ENCODE peak calls at places on chromosomes 2 and 18, in four cellular contexts. E is activated CD8-positive, alpha-beta memory T cell treated with anti-CD3 and anti-CD28 coated beads for 48 hours; X is NCI-H2107; K is stimulated activated CD4-positive, alpha-beta T cell treated with anti-CD3 and anti-CD28 coated beads, Interleukin-15, amount 100 ng/mL, for 1 hour. T is an unnamed sample.

GRCh38 chr2:112686348-112687217 is 34.2 kb upstream of the NT5DC4 start:
- DNase-seq in K (no peak), X (no peak), E (no peak), T (no peak)

GRCh38 chr2:151730242-151730975 is 3.9 kb downstream of the NEB start:
- DNase-seq in K (no peak), E (no peak), X (no peak), T (no peak)

GRCh38 chr2:224190871-224191270 is 151.8 kb upstream of the SERPINE2 start:
- DNase-seq in E (no peak), X (no peak), K (no peak), T (no peak)

GRCh38 chr2:229370484-229370883 is 99.4 kb upstream of the PID1 start:
- DNase-seq in X (no peak), K (no peak), E (no peak), T (no peak)

GRCh38 chr2:145724499-145724898 is 1204.6 kb upstream of the ZEB2 start:
- DNase-seq in E (no peak), X (no peak), K (no peak), T (no peak)

GRCh38 chr2:173596226-173596625 is 241.6 kb downstream of the CDCA7 start:
- DNase-seq in E (no peak), X (no peak), K (no peak), T (no peak)

GRCh38 chr18:10322408-10322807 is 132.0 kb upstream of the APCDD1 start:
- DNase-seq in K (no peak), X (no peak), E (no peak), T (no peak)

GRCh38 chr2:68632026-68632425 is 11.4 kb upstream of the PROKR1 start:
- DNase-seq in E (no peak), X (no peak), K (no peak), T (no peak)

GRCh38 chr2:145631561-145631960 is 1111.6 kb upstream of the ZEB2 start:
- DNase-seq in E (no peak), K (no peak), X (no peak), T (no peak)

GRCh38 chr2:41872646-41873045 is 175.2 kb upstream of the PKDCC start:
- DNase-seq in E (no peak), K (no peak), X (no peak), T (no peak)

GRCh38 chr18:34083910-34084309 is 140.8 kb downstream of the NOL4 start:
- DNase-seq in E (no peak), X (no peak), K (no peak), T (no peak)

GRCh38 chr2:189798312-189799029 is 14.2 kb downstream of the PMS1 start:
- DNase-seq in X (no peak), K (no peak), E (no peak), T (no peak)

GRCh38 chr2:31987454-31987853 is 23.4 kb downstream of the MEMO1 start:
- DNase-seq in K (no peak), E (no peak), X (no peak), T (no peak)

GRCh38 chr2:175450029-175450428 is 268.5 kb upstream of the ATP5MC3 start:
- DNase-seq in E (no peak), X (no peak), K (no peak), T (no peak)

GRCh38 chr2:25797607-25798488 is 80.4 kb downstream of the ASXL2 start:
- DNase-seq in E (no peak), K (no peak), X (no peak), T (no peak)

GRCh38 chr18:43830905-43831304 is 553.6 kb upstream of the SYT4 start:
- DNase-seq in K (no peak), E (no peak), X (peak; percentile 23), T (no peak)

GRCh38 chr18:58212274-58212673 is 168.2 kb downstream of the NEDD4L start:
- DNase-seq in K (no peak), X (no peak), E (no peak), T (no peak)

GRCh38 chr2:30385327-30385726 is 61.7 kb upstream of the LCLAT1 start:
- DNase-seq in K (no peak), E (no peak), X (no peak), T (no peak)

GRCh38 chr2:48435909-48436308 is 94.0 kb upstream of the STON1 start:
- DNase-seq in E (no peak), K (no peak), X (no peak), T (no peak)

GRCh38 chr2:127104166-127104660 is 2.7 kb downstream of the BIN1 start:
- DNase-seq in K (no peak), X (no peak), E (no peak), T (no peak)

GRCh38 chr2:53594586-53594918 is 173.1 kb upstream of the CHAC2 start:
- DNase-seq in E (no peak), K (no peak), X (no peak), T (no peak)

GRCh38 chr2:240469239-240469636 is 33.8 kb downstream of the GPC1 start:
- DNase-seq in K (no peak), X (no peak), E (no peak), T (no peak)

GRCh38 chr2:221501210-221501882 is 70.8 kb downstream of the EPHA4 start:
- DNase-seq in X (no peak), E (no peak), K (no peak), T (no peak)

GRCh38 chr2:64840419-64840818 is 148.8 kb upstream of the SLC1A4 start:
- DNase-seq in E (no peak), K (no peak), X (no peak), T (no peak)

GRCh38 chr2:28312307-28313278 is 80.1 kb upstream of the FOSL2 start:
- DNase-seq in E (no peak), K (no peak), X (no peak), T (no peak)

GRCh38 chr18:23826850-23827620 is 137.8 kb downstream of the LAMA3 start:
- DNase-seq in E (no peak), X (no peak), K (no peak), T (no peak)

GRCh38 chr2:133326651-133327397 is 241.4 kb downstream of the NCKAP5 start:
- DNase-seq in K (no peak), X (no peak), E (no peak), T (no peak)

GRCh38 chr18:32296851-32297250 is 107.0 kb downstream of the MEP1B start:
- DNase-seq in E (no peak), X (no peak), K (no peak), T (no peak)

GRCh38 chr2:179562330-179562885 is 297.8 kb upstream of the SESTD1 start:
- DNase-seq in X (peak; percentile 53), K (no peak), E (no peak), T (no peak)

GRCh38 chr2:16137080-16137755 is 196.9 kb downstream of the MYCN start:
- DNase-seq in X (no peak), E (no peak), K (no peak), T (no peak)

GRCh38 chr2:15177103-15177502 is 384.0 kb downstream of the NBAS start:
- DNase-seq in X (no peak), E (no peak), K (peak; percentile 25), T (peak; percentile 66)

GRCh38 chr2:96683972-96684820 is 41.6 kb downstream of the FER1L5 start:
- DNase-seq in E (no peak), K (no peak), X (no peak), T (no peak)

GRCh38 chr18:59853380-59853779 is 46.4 kb upstream of the PMAIP1 start:
- DNase-seq in E (no peak), K (no peak), X (no peak), T (no peak)